ENCODE peak calls at places on chromosomes 4 and X, in four cellular contexts. E is left ventricle myocardium inferior, U is brain microvascular endothelial cell, A is body of pancreas. M is an unnamed sample.

GRCh38 chrX:39418936-39419659 is 617.8 kb downstream of the MID1IP1 start:
- DNase-seq in E (peak; percentile 62), U (no peak), A (peak; percentile 45), M (no peak)

GRCh38 chr4:74045247-74045646 is 6.8 kb upstream of the CXCL3 start:
- DNase-seq in E (no peak), U (no peak), A (no peak), M (no peak)

GRCh38 chr4:109009909-109010308 is 247.1 kb upstream of the ETNPPL start:
- DNase-seq in E (no peak), U (peak; percentile 76), A (no peak), M (peak; percentile 52)

GRCh38 chrX:80335062-80335830 is 85.0 kb upstream of the TENT5D start:
- DNase-seq in E (peak; percentile 26), U (no peak), A (peak; percentile 73), M (no peak)

GRCh38 chr4:42531631-42532030 is 125.3 kb downstream of the ATP8A1 start:
- DNase-seq in E (no peak), U (no peak), A (no peak), M (no peak)

GRCh38 chrX:153900806-153901752 is 3.4 kb upstream of the AVPR2 start:
- DNase-seq in E (peak; percentile 39), U (peak; percentile 75), A (no peak), M (peak; percentile 90)

GRCh38 chrX:16832301-16832700 is 37.9 kb downstream of the RBBP7 start:
- DNase-seq in E (no peak), U (no peak), A (no peak), M (no peak)

GRCh38 chr4:131978120-131978519 is 1171.0 kb upstream of the PCDH10 start:
- DNase-seq in E (no peak), U (no peak), A (no peak), M (no peak)

GRCh38 chr4:68410149-68410548 is 37.1 kb upstream of the TMPRSS11E start:
- DNase-seq in E (no peak), U (no peak), A (no peak), M (no peak)

GRCh38 chr4:2598661-2599654 is 62.5 kb downstream of the FAM193A start:
- DNase-seq in E (no peak), U (no peak), A (no peak), M (no peak)

GRCh38 chrX:102154218-102154860 is 1.4 kb downstream of the BEX5 start:
- DNase-seq in E (no peak), U (no peak), A (no peak), M (no peak)
- H3K4me3 ChIP-seq in E (no peak overlapping the region), U (no peak overlapping the region), A (no peak overlapping the region), M (no peak overlapping the region)

GRCh38 chrX:155144926-155145325 is 71.3 kb upstream of the VBP1 start:
- DNase-seq in E (no peak), U (no peak), A (no peak), M (no peak)

GRCh38 chrX:155143959-155144548 is 72.2 kb upstream of the VBP1 start:
- DNase-seq in E (no peak), U (no peak), A (no peak), M (no peak)

DNA sequence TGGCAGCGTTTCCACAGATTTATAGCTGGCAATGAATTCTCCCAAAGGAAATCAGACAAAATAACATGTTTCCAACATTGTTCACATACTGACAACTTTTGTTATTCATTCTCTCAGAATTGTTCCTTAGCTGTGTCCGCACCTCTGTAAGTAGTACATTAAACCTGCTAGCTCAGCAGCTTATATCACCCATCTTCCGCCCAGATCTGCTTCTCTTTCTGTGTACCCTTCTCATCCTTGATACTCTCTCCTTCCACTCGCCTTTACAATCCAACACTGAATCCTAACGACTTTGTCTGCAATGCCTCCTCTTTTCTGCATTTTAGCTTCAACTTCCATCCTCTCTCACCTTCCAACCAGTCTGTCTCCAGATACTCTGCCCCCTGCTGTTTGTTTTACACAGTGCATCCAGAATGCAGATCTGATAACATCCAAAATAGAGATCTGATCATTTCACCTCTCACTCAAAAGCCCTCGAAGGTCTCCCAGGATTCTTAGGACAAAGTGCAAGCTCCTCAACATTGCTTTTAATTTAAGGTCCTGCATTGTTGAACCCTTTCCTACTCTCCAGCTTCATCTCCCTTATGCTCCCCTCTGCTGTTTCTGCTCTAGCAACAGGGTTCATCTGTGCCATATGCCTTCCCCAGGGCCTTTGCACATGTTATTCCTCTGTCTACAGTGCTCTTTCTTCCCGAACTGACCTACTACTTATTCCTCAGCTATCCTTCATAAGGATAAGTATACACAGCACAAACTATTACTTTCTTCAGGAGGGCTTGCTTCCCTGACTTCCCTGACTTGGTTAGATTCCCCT is 67.3 kb upstream of the VBP1 start:
- DNase-seq in E (no peak), U (peak; percentile 13), A (peak; percentile 21), M (peak; percentile 0)
- TF ChIP-seq CTCF in E (peak; percentile 58), U (peak; percentile 62), A (peak; percentile 37), M (peak; percentile 37)

GRCh38 chrX:118348186-118348810 is 2.4 kb downstream of the WDR44 start:
- DNase-seq in E (no peak), U (no peak), A (no peak), M (no peak)
- H3K4me3 ChIP-seq in E (peak overlapping the region; percentile 80), U (peak overlapping the region; percentile 75), A (no peak overlapping the region), M (peak overlapping the region; percentile 86)

DNA sequence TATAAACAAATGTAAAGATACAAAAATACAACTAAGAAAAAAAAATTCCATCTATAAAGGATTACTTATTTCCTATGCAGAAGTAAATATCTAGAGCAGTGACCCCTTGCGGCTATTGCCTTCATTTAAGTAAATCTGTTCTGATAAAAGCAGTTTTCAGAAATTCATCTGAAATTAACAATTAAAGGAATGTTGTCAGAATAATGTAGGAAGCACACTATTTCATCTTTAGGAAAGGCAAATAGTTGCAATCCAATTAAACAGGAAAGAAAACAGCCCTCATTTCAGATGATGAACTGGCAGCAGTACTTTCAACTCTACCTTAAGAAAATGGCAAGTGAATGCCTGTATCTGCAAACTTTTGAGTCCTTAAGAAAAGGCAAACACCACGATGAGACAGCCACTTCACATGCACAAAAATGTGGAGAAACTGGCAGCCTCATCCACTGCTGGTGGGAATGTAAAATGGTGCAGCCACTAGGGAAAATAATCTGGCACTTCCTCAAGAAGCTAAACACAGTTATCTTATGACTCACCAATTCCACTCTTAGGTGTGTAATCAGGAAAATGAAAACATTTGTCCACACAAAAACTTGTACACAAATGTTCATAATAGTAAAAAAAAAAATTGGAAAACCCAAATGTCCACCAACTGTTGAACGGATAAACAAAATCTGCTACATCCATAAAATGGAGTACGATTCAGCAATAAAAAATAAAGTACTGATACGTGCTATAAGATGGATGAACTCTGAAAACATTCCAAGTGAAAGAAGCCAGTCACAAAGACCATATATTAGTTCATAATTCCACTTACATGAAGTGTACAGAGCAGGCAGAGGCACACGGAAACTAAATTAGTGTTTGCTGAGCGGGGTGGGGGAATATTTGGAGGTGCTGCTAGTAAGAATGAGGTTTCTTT is 2.0 kb upstream of the THAP9 start:
- DNase-seq in E (no peak), U (peak; percentile 77), A (peak; percentile 56), M (peak; percentile 81)
- TF ChIP-seq CTCF in E (peak; percentile 35), U (peak; percentile 46), A (peak; percentile 42), M (no peak)

DNA sequence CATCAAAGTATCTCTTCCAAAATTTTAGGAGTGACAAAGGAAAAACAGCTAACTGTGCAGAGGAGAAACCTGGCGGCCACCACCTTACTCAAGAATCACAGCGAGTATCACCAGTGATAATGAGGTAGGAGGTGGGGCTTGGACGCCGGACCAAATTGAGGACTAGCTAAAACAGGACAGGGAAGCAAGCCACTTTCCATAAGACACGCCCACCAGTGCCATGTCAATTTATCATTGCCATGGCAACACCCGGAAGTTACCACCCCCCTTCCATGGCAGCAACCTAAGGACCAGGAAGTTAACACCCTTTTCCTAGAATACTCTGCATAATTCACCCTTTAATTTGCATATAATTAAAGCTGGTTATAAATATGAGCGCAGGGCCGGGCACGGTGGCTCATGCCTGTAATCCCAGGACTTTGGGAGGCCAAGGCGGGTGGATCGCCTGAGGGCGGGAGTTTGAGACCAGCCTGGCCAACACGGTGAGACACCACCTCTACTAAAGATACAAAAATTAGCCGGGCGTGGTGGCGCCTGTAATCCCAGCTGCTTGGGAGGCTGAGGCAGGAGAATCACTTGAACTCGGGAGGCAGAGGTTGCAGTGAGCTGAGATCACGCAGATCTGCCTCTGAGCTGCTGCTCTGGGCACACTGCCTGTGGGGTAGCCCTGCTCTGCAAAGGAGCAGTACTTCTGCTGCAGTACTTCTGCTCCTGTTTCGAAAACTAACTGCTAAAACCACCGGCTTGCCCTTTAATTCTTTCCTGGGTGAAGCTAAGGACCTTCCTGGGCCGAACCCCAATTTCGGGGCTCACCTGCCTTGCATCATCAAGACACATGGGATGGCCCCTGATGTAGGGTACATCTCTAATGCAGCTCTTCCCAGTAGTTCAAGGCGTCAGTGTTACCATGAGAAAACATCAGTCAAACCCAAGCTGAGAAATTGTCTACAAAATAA is 116.7 kb downstream of the HMX1 start:
- DNase-seq in E (no peak), U (no peak), A (peak; percentile 2), M (no peak)
- H3K4me3 ChIP-seq in E (no peak overlapping the region), U (no peak overlapping the region), A (no peak overlapping the region), M (no peak overlapping the region)

GRCh38 chrX:106862972-106863688 is 40.0 kb downstream of the RIPPLY1 start:
- DNase-seq in E (no peak), U (peak; percentile 7), A (peak; percentile 38), M (no peak)
- TF ChIP-seq CTCF in E (peak; percentile 14), U (peak; percentile 69), A (no peak), M (peak; percentile 26)

DNA sequence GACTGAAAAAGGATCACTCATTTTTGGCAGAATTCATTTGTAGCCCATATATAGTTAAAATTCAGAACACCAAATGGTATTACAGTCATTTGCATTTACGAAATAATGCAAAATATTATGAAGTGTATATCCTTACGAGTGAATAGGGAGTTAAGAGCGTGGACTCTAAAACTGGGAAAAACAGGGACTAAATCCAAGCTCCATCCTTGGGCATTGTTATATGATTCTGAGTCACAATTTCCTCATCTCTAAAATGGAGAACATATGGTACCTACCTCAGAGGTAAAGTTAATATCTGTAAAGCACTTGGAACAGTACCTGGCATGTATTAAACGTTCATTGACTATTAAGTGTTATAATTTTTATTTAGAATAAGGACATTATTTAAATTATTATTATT is 106.3 kb downstream of the ZAR1 start:
- DNase-seq in E (no peak), U (no peak), A (no peak), M (no peak)
- H3K4me3 ChIP-seq in E (no peak overlapping the region), U (no peak overlapping the region), A (no peak overlapping the region), M (no peak overlapping the region)

M was measured in foreskin fibroblast.